ENCODE peak calls at places on chromosomes 4 and X, in six cellular contexts. A is NCI-H1436; I is caudate nucleus; S is activated T-helper 1 cell treated with anti-CD3 and anti-CD28 coated beads, Interleukin-2, amount 50 U/mL, for 16 hours; T is left ventricle myocardium superior; D is EH. W is an unnamed sample.

GRCh38 chr4:68163754-68164153 is 34.1 kb upstream of the TMPRSS11F start:
- DNase-seq in A (no peak), I (no peak), S (no peak), T (no peak), D (no peak), W (no peak)

GRCh38 chr4:110361921-110362320 is 114.0 kb upstream of the ENPEP start:
- DNase-seq in A (no peak), I (no peak), S (no peak), T (no peak), D (peak; percentile 29), W (no peak)

GRCh38 chr4:42460043-42460442 is 62.8 kb downstream of the SHISA3 start:
- DNase-seq in A (no peak), I (no peak), S (no peak), T (no peak), D (no peak), W (no peak)

GRCh38 chr4:100289530-100289888 is 99.2 kb upstream of the DDIT4L start:
- DNase-seq in A (no peak), I (no peak), S (no peak), T (no peak), D (peak; percentile 40), W (no peak)

GRCh38 chr4:141524116-141524515 is 112.3 kb upstream of the IL15 start:
- DNase-seq in A (no peak), I (no peak), S (no peak), T (no peak), D (peak; percentile 73), W (no peak)

GRCh38 chr4:71229477-71230257 is 109.2 kb upstream of the SLC4A4 start:
- DNase-seq in A (no peak), I (peak; percentile 2), S (no peak), T (no peak), D (peak; percentile 74), W (no peak)

GRCh38 chrX:10507876-10508275 is 112.5 kb downstream of the MID1 start:
- DNase-seq in A (no peak), I (no peak), S (no peak), T (no peak), D (peak; percentile 63), W (no peak)

GRCh38 chr4:168848977-168849687 is 160.9 kb downstream of the CBR4 start:
- DNase-seq in A (no peak), I (no peak), S (no peak), T (no peak), D (peak; percentile 43), W (no peak)

GRCh38 chr4:89599026-89599425 is 237.9 kb downstream of the SNCA start:
- DNase-seq in A (no peak), I (no peak), S (no peak), T (no peak), D (no peak), W (no peak)

GRCh38 chr4:21134994-21135393 is 434.7 kb downstream of the PACRGL start:
- DNase-seq in A (no peak), I (no peak), S (no peak), T (no peak), D (peak; percentile 4), W (no peak)

GRCh38 chrX:53045002-53045401 is 3.6 kb upstream of the GPR173 start:
- DNase-seq in A (peak; percentile 1), I (no peak), S (no peak), T (no peak), D (no peak), W (no peak)

GRCh38 chrX:53048169-53049126 is at the start of gene GPR173:
- DNase-seq in A (peak; percentile 58), I (peak; percentile 60), S (no peak), T (peak; percentile 64), D (peak; percentile 82), W (peak; percentile 56)

GRCh38 chrX:9785252-9785943 is 831 bp upstream of the SHROOM2 start:
- DNase-seq in A (no peak), I (no peak), S (no peak), T (no peak), D (no peak), W (no peak)

GRCh38 chrX:151896734-151897474 is 15.8 kb upstream of the MAGEA4 start:
- DNase-seq in A (no peak), I (no peak), S (no peak), T (no peak), D (peak; percentile 75), W (no peak)

GRCh38 chr4:159352609-159353008 is 249.7 kb downstream of the RAPGEF2 start:
- DNase-seq in A (no peak), I (no peak), S (no peak), T (no peak), D (no peak), W (no peak)

GRCh38 chrX:118773782-118774181 is 46.4 kb downstream of the IL13RA1 start:
- DNase-seq in A (peak; percentile 7), I (no peak), S (no peak), T (no peak), D (no peak), W (no peak)

GRCh38 chrX:152450076-152450475 is 1.0 kb downstream of the GABRA3 start:
- DNase-seq in A (no peak), I (no peak), S (no peak), T (no peak), D (no peak), W (no peak)

GRCh38 chrX:9907645-9908387 is 59.3 kb upstream of the CLDN34 start:
- DNase-seq in A (no peak), I (no peak), S (no peak), T (no peak), D (peak; percentile 83), W (no peak)

GRCh38 chrX:39957816-39958561 is 139.8 kb downstream of the BCOR start:
- DNase-seq in A (no peak), I (no peak), S (no peak), T (peak; percentile 34), D (peak; percentile 80), W (no peak)

GRCh38 chrX:18607966-18608365 is 63.9 kb downstream of the RS1 start:
- DNase-seq in A (no peak), I (no peak), S (no peak), T (no peak), D (peak; percentile 38), W (no peak)

GRCh38 chrX:21813612-21814368 is 25.6 kb upstream of the MBTPS2 start:
- DNase-seq in A (no peak), I (no peak), S (no peak), T (no peak), D (no peak), W (no peak)

GRCh38 chrX:51893931-51894696 is 691 bp downstream of the MAGED1 start:
- DNase-seq in A (peak; percentile 23), I (no peak), S (no peak), T (peak; percentile 22), D (peak; percentile 35), W (peak; percentile 42)

GRCh38 chrX:9533611-9534010 is 68.8 kb downstream of the TBL1X start:
- DNase-seq in A (no peak), I (no peak), S (no peak), T (no peak), D (no peak), W (no peak)

GRCh38 chr4:38210396-38211114 is 250.4 kb downstream of the PTTG2 start:
- DNase-seq in A (no peak), I (no peak), S (no peak), T (no peak), D (peak; percentile 67), W (no peak)